ENCODE peak calls at places on chromosome 2, in nine cellular contexts. R is OCI-LY7, M is BE2C, U is iris pigment epithelial cell, E is T-cell, Y is breast epithelium, V is dorsolateral prefrontal cortex, J is GM19239, K is activated T-cell treated with anti-CD3 and anti-CD28 coated beads for 1 hour. L is an unnamed sample.

GRCh38 chr2:112627060-112628040 is 18.4 kb upstream of the SLC20A1 start:
- DNase-seq in R (no peak), M (no peak), U (peak), E (no peak), Y (peak), V (peak), J (no peak), K (no peak), L (peak)

GRCh38 chr2:100281521-100282438 is 40.5 kb downstream of the LONRF2 start:
- DNase-seq in R (no peak), M (no peak), U (no peak), E (no peak), Y (peak), V (peak), J (no peak), K (no peak), L (no peak)

GRCh38 chr2:5590836-5591235 is 101.3 kb upstream of the SOX11 start:
- DNase-seq in R (no peak), M (no peak), U (no peak), E (no peak), Y (no peak), V (no peak), J (no peak), K (no peak), L (no peak)

GRCh38 chr2:163044116-163044515 is 205.5 kb upstream of the KCNH7 start:
- DNase-seq in R (no peak), M (no peak), U (no peak), E (no peak), Y (no peak), V (no peak), J (no peak), K (no peak), L (no peak)

GRCh38 chr2:236941551-236941950 is 144.1 kb upstream of the COPS8 start:
- DNase-seq in R (no peak), M (no peak), U (no peak), E (no peak), Y (no peak), V (no peak), J (no peak), K (no peak), L (no peak)

GRCh38 chr2:55010149-55010591 is 40.1 kb downstream of the RTN4 start:
- DNase-seq in R (peak), M (peak), U (peak), E (peak), Y (peak), V (peak), J (peak), K (peak), L (no peak)

GRCh38 chr2:127437781-127438726 is 19.8 kb downstream of the PROC start:
- DNase-seq in R (no peak), M (no peak), U (no peak), E (no peak), Y (no peak), V (no peak), J (no peak), K (no peak), L (no peak)

GRCh38 chr2:48914477-48915077 is 159.1 kb upstream of the LHCGR start:
- DNase-seq in R (no peak), M (no peak), U (no peak), E (no peak), Y (no peak), V (no peak), J (no peak), K (no peak), L (no peak)

GRCh38 chr2:25098558-25099486 is 56.9 kb downstream of the EFR3B start:
- DNase-seq in R (no peak), M (no peak), U (peak), E (no peak), Y (no peak), V (no peak), J (no peak), K (no peak), L (no peak)

GRCh38 chr2:80136338-80136737 is 168.2 kb downstream of the LRRTM1 start:
- DNase-seq in R (no peak), M (no peak), U (no peak), E (no peak), Y (no peak), V (no peak), J (no peak), K (no peak), L (no peak)

GRCh38 chr2:70923378-70924015 is 12.2 kb upstream of the ATP6V1B1 start:
- DNase-seq in R (peak), M (no peak), U (no peak), E (no peak), Y (no peak), V (no peak), J (no peak), K (no peak), L (no peak)

GRCh38 chr2:188668017-188668663 is 306.0 kb upstream of the COL3A1 start:
- DNase-seq in R (no peak), M (no peak), U (peak), E (no peak), Y (no peak), V (no peak), J (no peak), K (no peak), L (no peak)

GRCh38 chr2:10385933-10386773 is 62.0 kb downstream of the ODC1 start:
- DNase-seq in R (no peak), M (no peak), U (peak), E (no peak), Y (no peak), V (no peak), J (no peak), K (no peak), L (no peak)

GRCh38 chr2:112317303-112318158 is 42.1 kb downstream of the ZC3H6 start:
- DNase-seq in R (no peak), M (no peak), U (peak), E (no peak), Y (no peak), V (no peak), J (no peak), K (no peak), L (no peak)

GRCh38 chr2:198375073-198375430 is 570.7 kb downstream of the PLCL1 start:
- DNase-seq in R (peak), M (no peak), U (no peak), E (no peak), Y (no peak), V (no peak), J (no peak), K (no peak), L (no peak)

GRCh38 chr2:24819442-24820174 is 26.4 kb downstream of the CENPO start:
- DNase-seq in R (no peak), M (no peak), U (no peak), E (no peak), Y (no peak), V (no peak), J (no peak), K (no peak), L (no peak)

GRCh38 chr2:230793573-230794359 is 71.0 kb upstream of the ITM2C start:
- DNase-seq in R (no peak), M (no peak), U (peak), E (peak), Y (peak), V (peak), J (no peak), K (peak), L (peak)

GRCh38 chr2:234496442-234496834 is 443 bp downstream of the ARL4C start:
- DNase-seq in R (peak), M (peak), U (no peak), E (no peak), Y (peak), V (peak), J (peak), K (no peak), L (no peak)

GRCh38 chr2:223072826-223073225 is 20.8 kb downstream of the KCNE4 start:
- DNase-seq in R (no peak), M (no peak), U (no peak), E (no peak), Y (no peak), V (no peak), J (no peak), K (no peak), L (no peak)

GRCh38 chr2:73089270-73090030 is 17.9 kb upstream of the SFXN5 start:
- DNase-seq in R (no peak), M (no peak), U (peak), E (no peak), Y (no peak), V (no peak), J (no peak), K (no peak), L (peak)

GRCh38 chr2:200944467-200945394 is 18.7 kb downstream of the ORC2 start:
- DNase-seq in R (no peak), M (no peak), U (peak), E (no peak), Y (no peak), V (no peak), J (no peak), K (no peak), L (peak)

GRCh38 chr2:19141234-19142004 is 217.0 kb downstream of the OSR1 start:
- DNase-seq in R (no peak), M (no peak), U (peak), E (no peak), Y (no peak), V (no peak), J (no peak), K (no peak), L (no peak)

GRCh38 chr2:162477011-162477410 is 133.1 kb downstream of the GCA start:
- DNase-seq in R (no peak), M (no peak), U (peak), E (no peak), Y (no peak), V (no peak), J (no peak), K (no peak), L (no peak)

GRCh38 chr2:168738057-168738456 is 64.4 kb upstream of the NOSTRIN start:
- DNase-seq in R (no peak), M (no peak), U (peak), E (no peak), Y (no peak), V (no peak), J (no peak), K (no peak), L (no peak)

GRCh38 chr2:91477731-91478672 is 2786.5 kb downstream of the RPIA start:
- DNase-seq in R (peak), M (peak), U (peak), E (no peak), Y (no peak), V (no peak), J (no peak), K (no peak), L (peak)

L was measured in RWPE2.